ENCODE peak calls at places on chromosomes 5 and 9, in nine cellular contexts. N, R, Y, B, P, T, M, G and Q are unnamed samples.

GRCh38 chr9:90998573-90998972 is 197.0 kb downstream of the SYK start:
- DNase-seq in N (no peak), R (no peak), Y (no peak), B (no peak), P (no peak), T (no peak), M (no peak), G (no peak), Q (no peak)

GRCh38 chr9:8961186-8961666 is 1161.6 kb upstream of the DMAC1 start:
- DNase-seq in N (no peak), R (no peak), Y (no peak), B (no peak), P (no peak), T (no peak), M (no peak), G (peak; percentile 16), Q (peak; percentile 71)

GRCh38 chr5:113163328-113163727 is 186.7 kb downstream of the DCP2 start:
- DNase-seq in N (peak; percentile 65), R (peak; percentile 62), Y (no peak), B (no peak), P (no peak), T (no peak), M (no peak), G (no peak), Q (no peak)

GRCh38 chr9:73548201-73548600 is 396.5 kb downstream of the ANXA1 start:
- DNase-seq in N (no peak), R (no peak), Y (no peak), B (no peak), P (no peak), T (no peak), M (no peak), G (no peak), Q (no peak)

GRCh38 chr5:94503677-94504076 is 114.7 kb downstream of the KIAA0825 start:
- DNase-seq in N (no peak), R (no peak), Y (no peak), B (no peak), P (peak; percentile 22), T (no peak), M (no peak), G (no peak), Q (no peak)

GRCh38 chr9:134642385-134643181 is 980 bp downstream of the COL5A1 start:
- DNase-seq in N (no peak), R (peak; percentile 75), Y (no peak), B (peak; percentile 90), P (peak; percentile 9), T (no peak), M (no peak), G (peak; percentile 68), Q (peak; percentile 94)

GRCh38 chr5:158382473-158382872 is 523.5 kb upstream of the CLINT1 start:
- DNase-seq in N (peak; percentile 87), R (peak; percentile 95), Y (no peak), B (peak; percentile 96), P (no peak), T (no peak), M (no peak), G (peak; percentile 60), Q (peak; percentile 90)

GRCh38 chr5:141604318-141604717 is 14.5 kb downstream of the DIAPH1 start:
- DNase-seq in N (peak; percentile 80), R (peak; percentile 87), Y (no peak), B (peak; percentile 96), P (no peak), T (no peak), M (no peak), G (no peak), Q (peak; percentile 83)

GRCh38 chr9:91424403-91425176 is 958 bp upstream of the NFIL3 start:
- DNase-seq in N (peak; percentile 72), R (peak; percentile 76), Y (no peak), B (peak; percentile 86), P (peak; percentile 67), T (peak; percentile 53), M (peak; percentile 51), G (peak; percentile 85), Q (peak; percentile 97)

GRCh38 chr5:159947708-159948358 is 31.6 kb downstream of the ADRA1B start:
- DNase-seq in N (no peak), R (peak; percentile 93), Y (no peak), B (peak; percentile 97), P (no peak), T (no peak), M (no peak), G (no peak), Q (no peak)

GRCh38 chr5:5149154-5149553 is 9.0 kb downstream of the ADAMTS16 start:
- DNase-seq in N (no peak), R (no peak), Y (no peak), B (no peak), P (no peak), T (no peak), M (no peak), G (no peak), Q (no peak)

GRCh38 chr9:123401879-123402513 is 46.0 kb downstream of the CRB2 start:
- DNase-seq in N (peak; percentile 42), R (peak; percentile 20), Y (peak; percentile 57), B (peak; percentile 53), P (peak; percentile 71), T (no peak), M (peak; percentile 6), G (no peak), Q (no peak)

GRCh38 chr9:10007356-10007755 is 605.4 kb downstream of the PTPRD start:
- DNase-seq in N (no peak), R (no peak), Y (no peak), B (no peak), P (peak; percentile 76), T (no peak), M (no peak), G (no peak), Q (no peak)

GRCh38 chr5:17217421-17218352 is at the start of gene BASP1:
- DNase-seq in N (peak; percentile 68), R (peak; percentile 68), Y (peak; percentile 50), B (peak; percentile 81), P (peak; percentile 83), T (no peak), M (peak; percentile 92), G (peak; percentile 73), Q (peak; percentile 80)

GRCh38 chr9:75593920-75594319 is 296.6 kb upstream of the PCSK5 start:
- DNase-seq in N (no peak), R (no peak), Y (no peak), B (no peak), P (no peak), T (no peak), M (no peak), G (no peak), Q (no peak)

GRCh38 chr5:171521219-171521633 is 101.8 kb downstream of the FGF18 start:
- DNase-seq in N (peak; percentile 84), R (peak; percentile 93), Y (no peak), B (peak; percentile 95), P (no peak), T (no peak), M (no peak), G (no peak), Q (no peak)

GRCh38 chr5:160479926-160480325 is 58.3 kb downstream of the PTTG1 start:
- DNase-seq in N (peak; percentile 20), R (peak; percentile 74), Y (no peak), B (peak; percentile 82), P (no peak), T (no peak), M (peak; percentile 21), G (no peak), Q (no peak)

GRCh38 chr5:179732412-179732917 is at the start of gene MAML1:
- DNase-seq in N (peak; percentile 99), R (peak; percentile 99), Y (peak; percentile 98), B (peak; percentile 100), P (peak; percentile 96), T (peak; percentile 94), M (peak; percentile 100), G (peak; percentile 100), Q (peak; percentile 100)

GRCh38 chr9:20312732-20313131 is 309.6 kb downstream of the MLLT3 start:
- DNase-seq in N (no peak), R (peak; percentile 16), Y (no peak), B (no peak), P (no peak), T (no peak), M (no peak), G (no peak), Q (no peak)

GRCh38 chr5:150598821-150599273 is 41.6 kb upstream of the SYNPO start:
- DNase-seq in N (no peak), R (no peak), Y (no peak), B (no peak), P (no peak), T (no peak), M (no peak), G (no peak), Q (no peak)

GRCh38 chr5:177446184-177447065 is at the start of gene PRR7:
- DNase-seq in N (peak; percentile 61), R (peak; percentile 62), Y (peak; percentile 85), B (peak; percentile 66), P (peak; percentile 44), T (peak; percentile 57), M (peak; percentile 81), G (peak; percentile 60), Q (no peak)